ENCODE peak calls at places on chromosomes 12 and 14, in nine cellular contexts. V, A, K, Y, N, Z, X, U and L are unnamed samples.

GRCh38 chr12:27434673-27435565 is 11.6 kb upstream of the SMCO2 start:
- DNase-seq in V (peak; percentile 56), A (peak; percentile 9), K (no peak), Y (peak; percentile 38), N (peak; percentile 8), Z (no peak), X (no peak), U (peak; percentile 52), L (no peak)

GRCh38 chr14:43647302-43647701 is 859.8 kb downstream of the FSCB start:
- DNase-seq in V (no peak), A (peak; percentile 10), K (no peak), Y (no peak), N (no peak), Z (no peak), X (no peak), U (no peak), L (no peak)

GRCh38 chr12:77214136-77214535 is 148.8 kb upstream of the E2F7 start:
- DNase-seq in V (no peak), A (no peak), K (no peak), Y (no peak), N (no peak), Z (no peak), X (no peak), U (no peak), L (no peak)

GRCh38 chr14:88765130-88765529 is 27.6 kb downstream of the EML5 start:
- DNase-seq in V (peak; percentile 7), A (peak; percentile 43), K (no peak), Y (no peak), N (no peak), Z (no peak), X (no peak), U (no peak), L (no peak)

GRCh38 chr14:90624228-90624627 is 192.0 kb downstream of the TTC7B start:
- DNase-seq in V (no peak), A (peak; percentile 81), K (peak; percentile 74), Y (no peak), N (no peak), Z (no peak), X (no peak), U (no peak), L (no peak)

GRCh38 chr12:113271853-113272561 is 50.7 kb downstream of the TPCN1 start:
- DNase-seq in V (no peak), A (peak; percentile 62), K (peak; percentile 85), Y (no peak), N (no peak), Z (no peak), X (no peak), U (no peak), L (no peak)

GRCh38 chr12:28568083-28568482 is 377.8 kb downstream of the CCDC91 start:
- DNase-seq in V (no peak), A (peak; percentile 53), K (no peak), Y (no peak), N (no peak), Z (no peak), X (no peak), U (no peak), L (no peak)

GRCh38 chr12:93050026-93050747 is 121.1 kb upstream of the EEA1 start:
- DNase-seq in V (no peak), A (peak; percentile 11), K (no peak), Y (no peak), N (no peak), Z (no peak), X (no peak), U (no peak), L (no peak)

GRCh38 chr12:96211989-96212388 is 17.8 kb downstream of the ELK3 start:
- DNase-seq in V (no peak), A (no peak), K (no peak), Y (no peak), N (no peak), Z (no peak), X (no peak), U (no peak), L (no peak)

GRCh38 chr12:54388214-54389138 is 3.9 kb upstream of the ZNF385A start:
- DNase-seq in V (no peak), A (no peak), K (no peak), Y (no peak), N (no peak), Z (peak; percentile 41), X (no peak), U (no peak), L (no peak)

GRCh38 chr12:8553088-8553627 is 12.5 kb upstream of the CLEC4E start:
- DNase-seq in V (no peak), A (no peak), K (no peak), Y (no peak), N (no peak), Z (no peak), X (no peak), U (no peak), L (no peak)

GRCh38 chr14:102883028-102883953 is 39.2 kb upstream of the AMN start:
- DNase-seq in V (no peak), A (no peak), K (no peak), Y (no peak), N (no peak), Z (no peak), X (no peak), U (no peak), L (no peak)

GRCh38 chr12:53659609-53660008 is 16.3 kb downstream of the ATP5MC2 start:
- DNase-seq in V (no peak), A (no peak), K (no peak), Y (no peak), N (no peak), Z (no peak), X (no peak), U (no peak), L (no peak)

GRCh38 chr12:34294137-34294536 is 271.8 kb downstream of the ALG10 start:
- DNase-seq in V (no peak), A (no peak), K (peak; percentile 57), Y (no peak), N (no peak), Z (no peak), X (no peak), U (no peak), L (no peak)

GRCh38 chr12:14417717-14418116 is 52.2 kb downstream of the ATF7IP start:
- DNase-seq in V (peak; percentile 42), A (peak; percentile 51), K (no peak), Y (peak; percentile 49), N (no peak), Z (peak; percentile 88), X (no peak), U (peak; percentile 85), L (no peak)

GRCh38 chr12:33944703-33945437 is 77.4 kb upstream of the ALG10 start:
- DNase-seq in V (no peak), A (no peak), K (no peak), Y (no peak), N (no peak), Z (no peak), X (no peak), U (no peak), L (no peak)

GRCh38 chr12:124039276-124039675 is 66.3 kb downstream of the ZNF664 start:
- DNase-seq in V (no peak), A (peak; percentile 58), K (no peak), Y (no peak), N (no peak), Z (no peak), X (no peak), U (no peak), L (no peak)

GRCh38 chr14:95496690-95497241 is 19.7 kb downstream of the SYNE3 start:
- DNase-seq in V (no peak), A (peak; percentile 50), K (no peak), Y (no peak), N (no peak), Z (no peak), X (no peak), U (no peak), L (no peak)

GRCh38 chr14:43755707-43756106 is 751.4 kb downstream of the FSCB start:
- DNase-seq in V (no peak), A (no peak), K (no peak), Y (no peak), N (no peak), Z (no peak), X (no peak), U (no peak), L (no peak)

GRCh38 chr14:21070610-21071224 is 613 bp downstream of the ARHGEF40 start:
- DNase-seq in V (no peak), A (peak; percentile 73), K (no peak), Y (no peak), N (no peak), Z (peak; percentile 75), X (no peak), U (peak; percentile 32), L (no peak)

GRCh38 chr12:3207858-3208257 is 130.7 kb downstream of the TSPAN9 start:
- DNase-seq in V (no peak), A (peak; percentile 45), K (no peak), Y (no peak), N (no peak), Z (peak; percentile 39), X (no peak), U (no peak), L (no peak)

GRCh38 chr14:23436327-23437141 is 1.1 kb upstream of the MYH7 start:
- DNase-seq in V (no peak), A (no peak), K (no peak), Y (no peak), N (no peak), Z (peak; percentile 15), X (peak; percentile 9), U (no peak), L (no peak)

GRCh38 chr14:64875350-64875749 is 4.4 kb downstream of the SPTB start:
- DNase-seq in V (no peak), A (no peak), K (no peak), Y (no peak), N (no peak), Z (no peak), X (no peak), U (no peak), L (no peak)

GRCh38 chr12:106759526-106760183 is 14.8 kb upstream of the RIC8B start:
- DNase-seq in V (no peak), A (no peak), K (no peak), Y (no peak), N (no peak), Z (no peak), X (no peak), U (no peak), L (no peak)